ENCODE peak calls at places on chromosomes 5 and 9, in five cellular contexts. One of them, this sample, is unnamed.

GRCh38 chr5:172903790-172904189 is 55.4 kb upstream of the RPL26L1 start:
- DNase-seq in heart left ventricle: no peak
- DNase-seq in HCT116: peak
- DNase-seq in tibial nerve: no peak
- DNase-seq in adrenal gland: peak
- DNase-seq in this sample: no peak

GRCh38 chr5:104172976-104173375 is 610.4 kb upstream of the NUDT12 start:
- DNase-seq in HCT116: no peak
- DNase-seq in adrenal gland: no peak
- DNase-seq in heart left ventricle: no peak
- DNase-seq in tibial nerve: no peak
- DNase-seq in this sample: no peak

GRCh38 chr5:58080573-58080972 is 379.3 kb downstream of the PLK2 start:
- DNase-seq in heart left ventricle: no peak
- DNase-seq in adrenal gland: no peak
- DNase-seq in tibial nerve: no peak
- DNase-seq in HCT116: no peak
- DNase-seq in this sample: no peak

GRCh38 chr5:150587830-150588494 is 52.5 kb upstream of the SYNPO start:
- DNase-seq in HCT116: no peak
- DNase-seq in adrenal gland: no peak
- DNase-seq in heart left ventricle: no peak
- DNase-seq in tibial nerve: no peak
- DNase-seq in this sample: peak

GRCh38 chr5:64788156-64788555 is 19.4 kb downstream of the CWC27 start:
- DNase-seq in heart left ventricle: no peak
- DNase-seq in HCT116: no peak
- DNase-seq in adrenal gland: no peak
- DNase-seq in tibial nerve: no peak
- DNase-seq in this sample: no peak

GRCh38 chr9:2634158-2634557 is 12.6 kb downstream of the VLDLR start:
- DNase-seq in tibial nerve: no peak
- DNase-seq in adrenal gland: no peak
- DNase-seq in heart left ventricle: no peak
- DNase-seq in HCT116: no peak
- DNase-seq in this sample: no peak

GRCh38 chr9:131627846-131628820 is 82.8 kb downstream of the PRRT1B start:
- DNase-seq in adrenal gland: peak
- DNase-seq in HCT116: no peak
- DNase-seq in tibial nerve: no peak
- DNase-seq in heart left ventricle: no peak
- DNase-seq in this sample: peak

GRCh38 chr9:19208653-19209052 is 21.8 kb upstream of the DENND4C start:
- DNase-seq in HCT116: no peak
- DNase-seq in tibial nerve: no peak
- DNase-seq in adrenal gland: no peak
- DNase-seq in heart left ventricle: no peak
- DNase-seq in this sample: no peak

GRCh38 chr5:136141561-136141960 is 8.9 kb downstream of the SMAD5 start:
- DNase-seq in HCT116: no peak
- DNase-seq in adrenal gland: no peak
- DNase-seq in heart left ventricle: no peak
- DNase-seq in tibial nerve: no peak
- DNase-seq in this sample: no peak

GRCh38 chr9:36876056-36876455 is 158.0 kb downstream of the PAX5 start:
- DNase-seq in HCT116: no peak
- DNase-seq in tibial nerve: no peak
- DNase-seq in adrenal gland: no peak
- DNase-seq in heart left ventricle: no peak
- DNase-seq in this sample: peak

GRCh38 chr9:72529531-72529930 is 8.1 kb downstream of the TMC1 start:
- DNase-seq in heart left ventricle: no peak
- DNase-seq in HCT116: no peak
- DNase-seq in tibial nerve: no peak
- DNase-seq in adrenal gland: no peak
- DNase-seq in this sample: no peak

GRCh38 chr9:72526901-72527800 is 5.7 kb downstream of the TMC1 start:
- DNase-seq in heart left ventricle: peak
- DNase-seq in tibial nerve: peak
- DNase-seq in adrenal gland: peak
- DNase-seq in HCT116: peak
- DNase-seq in this sample: peak

GRCh38 chr9:72527801-72528195 is 6.4 kb downstream of the TMC1 start:
- DNase-seq in adrenal gland: no peak
- DNase-seq in heart left ventricle: no peak
- DNase-seq in HCT116: no peak
- DNase-seq in tibial nerve: no peak
- DNase-seq in this sample: no peak

GRCh38 chr9:72524820-72525539 is 3.6 kb downstream of the TMC1 start:
- DNase-seq in adrenal gland: peak
- DNase-seq in heart left ventricle: peak
- DNase-seq in HCT116: peak
- DNase-seq in tibial nerve: no peak
- DNase-seq in this sample: no peak
- TF ChIP-seq POLR2A in adrenal gland: no peak
- TF ChIP-seq POLR2A in heart left ventricle: no peak
- TF ChIP-seq POLR2A in HCT116: no peak
- TF ChIP-seq POLR2A in tibial nerve: no peak
- TF ChIP-seq POLR2A in this sample: no peak

GRCh38 chr5:5145651-5146529 is 5.8 kb downstream of the ADAMTS16 start:
- DNase-seq in tibial nerve: no peak
- DNase-seq in heart left ventricle: no peak
- DNase-seq in adrenal gland: no peak
- DNase-seq in HCT116: peak
- DNase-seq in this sample: no peak
- TF ChIP-seq CTCF in tibial nerve: no peak
- TF ChIP-seq CTCF in heart left ventricle: no peak
- TF ChIP-seq CTCF in adrenal gland: no peak
- TF ChIP-seq CTCF in HCT116: no peak
- TF ChIP-seq CTCF in this sample: no peak

GRCh38 chr5:139658928-139659667 is 10.9 kb downstream of the CXXC5 start:
- DNase-seq in heart left ventricle: peak
- DNase-seq in tibial nerve: no peak
- DNase-seq in adrenal gland: peak
- DNase-seq in HCT116: no peak
- DNase-seq in this sample: no peak
- TF ChIP-seq POLR2A in heart left ventricle: peak
- TF ChIP-seq POLR2A in tibial nerve: no peak
- TF ChIP-seq POLR2A in adrenal gland: no peak
- TF ChIP-seq POLR2A in HCT116: no peak
- TF ChIP-seq POLR2A in this sample: no peak

GRCh38 chr9:101457003-101457402 is 21.4 kb upstream of the ALDOB start:
- DNase-seq in HCT116: no peak
- DNase-seq in heart left ventricle: no peak
- DNase-seq in tibial nerve: no peak
- DNase-seq in adrenal gland: no peak
- DNase-seq in this sample: no peak
- TF ChIP-seq CTCF in HCT116: peak
- TF ChIP-seq CTCF in heart left ventricle: no peak
- TF ChIP-seq CTCF in tibial nerve: no peak
- TF ChIP-seq CTCF in adrenal gland: no peak
- TF ChIP-seq CTCF in this sample: no peak

DNA sequence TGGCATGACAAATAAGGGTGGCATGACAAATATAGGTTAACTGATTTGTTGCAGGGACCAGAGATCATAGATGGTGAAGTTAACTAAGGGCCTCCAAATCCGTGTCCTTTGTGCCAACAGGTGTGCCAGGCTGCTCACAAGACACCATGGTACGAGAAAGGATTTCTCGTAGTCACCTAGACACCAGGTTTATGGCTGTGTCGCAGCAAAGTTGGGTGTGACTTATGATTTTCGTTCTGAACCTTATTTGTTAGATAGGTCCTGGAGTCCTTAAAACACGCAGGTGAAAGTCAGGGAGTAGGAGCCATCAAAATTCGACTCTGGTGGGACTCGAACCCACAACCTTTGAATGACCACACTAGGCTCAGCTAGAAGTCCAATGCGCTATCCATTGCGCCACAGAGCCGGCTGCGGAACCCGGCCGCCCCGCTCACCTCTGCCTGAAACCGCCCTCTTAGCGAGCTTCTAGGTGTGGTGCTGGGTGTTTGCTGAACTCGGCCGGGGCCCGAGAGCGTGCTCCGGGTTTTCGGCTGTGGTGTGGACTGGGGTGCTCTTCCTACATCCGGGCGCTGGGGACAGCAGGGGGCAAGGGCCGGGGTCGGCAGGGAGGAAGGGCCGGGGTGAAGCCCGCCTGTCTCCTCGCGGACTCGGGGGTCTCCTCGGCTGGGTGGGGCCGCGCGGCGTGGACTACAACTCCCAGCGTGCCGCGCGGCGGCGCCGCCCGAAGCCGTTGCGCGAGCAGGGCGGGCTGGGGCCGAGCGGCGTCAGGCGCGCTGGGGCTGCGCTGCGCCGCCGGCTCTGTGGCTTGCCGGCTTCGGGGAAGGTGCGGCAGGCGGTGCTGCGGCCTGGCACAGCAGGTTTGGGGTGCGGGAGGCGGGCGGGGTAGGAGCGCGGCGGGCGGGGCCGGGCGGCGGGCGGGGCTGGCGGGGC is at the start of gene SLC27A4:
- DNase-seq in HCT116: peak
- DNase-seq in tibial nerve: peak
- DNase-seq in adrenal gland: peak
- DNase-seq in heart left ventricle: peak
- DNase-seq in this sample: peak
- TF ChIP-seq POLR2A in HCT116: no peak
- TF ChIP-seq POLR2A in tibial nerve: no peak
- TF ChIP-seq POLR2A in adrenal gland: no peak
- TF ChIP-seq POLR2A in heart left ventricle: peak
- TF ChIP-seq POLR2A in this sample: no peak

DNA sequence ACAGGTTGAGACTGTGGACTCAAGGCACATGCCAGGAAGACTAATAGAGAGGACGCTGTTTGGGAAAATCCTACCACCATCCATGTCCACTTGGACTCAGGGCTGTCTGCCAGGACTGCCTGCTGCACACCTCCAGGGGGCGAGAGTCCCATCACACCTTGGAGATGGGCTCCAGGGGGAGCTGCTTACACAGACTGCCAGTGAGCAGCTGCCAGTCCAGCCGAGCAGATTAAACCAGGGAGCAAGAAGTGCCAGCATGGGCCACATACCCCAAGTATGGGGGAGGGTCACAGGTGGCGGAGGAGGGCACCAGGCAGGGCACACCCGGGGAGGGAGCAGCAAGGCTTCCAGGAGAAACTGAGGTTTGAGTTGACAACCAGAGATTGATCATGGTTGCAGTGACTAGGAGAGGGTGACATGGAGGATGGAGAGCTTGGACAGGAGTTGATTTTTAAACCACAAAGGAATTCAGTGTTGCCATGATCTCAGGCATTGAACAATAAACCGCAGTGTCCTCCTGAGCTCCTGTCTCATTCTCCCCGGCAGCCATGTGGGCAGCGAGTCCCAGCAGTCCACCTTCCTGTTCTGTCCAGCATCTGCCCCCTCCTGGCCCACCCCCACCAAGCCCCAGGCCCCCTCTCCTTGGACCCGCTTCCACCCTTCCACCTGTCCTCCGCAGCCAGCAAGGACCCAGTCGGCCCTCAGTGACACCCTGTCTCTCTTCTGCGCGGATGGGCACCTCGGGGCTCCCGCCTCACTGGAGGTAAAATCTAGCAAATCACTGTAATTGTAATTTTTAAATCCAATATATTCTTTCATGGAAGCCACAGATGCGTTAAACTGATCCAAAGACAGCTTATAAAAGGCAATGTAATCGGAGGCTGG is 3.1 kb upstream of the VAV2 start:
- DNase-seq in HCT116: peak
- DNase-seq in heart left ventricle: no peak
- DNase-seq in adrenal gland: no peak
- DNase-seq in tibial nerve: no peak
- DNase-seq in this sample: peak
- TF ChIP-seq CTCF in HCT116: peak
- TF ChIP-seq CTCF in heart left ventricle: no peak
- TF ChIP-seq CTCF in adrenal gland: no peak
- TF ChIP-seq CTCF in tibial nerve: no peak
- TF ChIP-seq CTCF in this sample: no peak

DNA sequence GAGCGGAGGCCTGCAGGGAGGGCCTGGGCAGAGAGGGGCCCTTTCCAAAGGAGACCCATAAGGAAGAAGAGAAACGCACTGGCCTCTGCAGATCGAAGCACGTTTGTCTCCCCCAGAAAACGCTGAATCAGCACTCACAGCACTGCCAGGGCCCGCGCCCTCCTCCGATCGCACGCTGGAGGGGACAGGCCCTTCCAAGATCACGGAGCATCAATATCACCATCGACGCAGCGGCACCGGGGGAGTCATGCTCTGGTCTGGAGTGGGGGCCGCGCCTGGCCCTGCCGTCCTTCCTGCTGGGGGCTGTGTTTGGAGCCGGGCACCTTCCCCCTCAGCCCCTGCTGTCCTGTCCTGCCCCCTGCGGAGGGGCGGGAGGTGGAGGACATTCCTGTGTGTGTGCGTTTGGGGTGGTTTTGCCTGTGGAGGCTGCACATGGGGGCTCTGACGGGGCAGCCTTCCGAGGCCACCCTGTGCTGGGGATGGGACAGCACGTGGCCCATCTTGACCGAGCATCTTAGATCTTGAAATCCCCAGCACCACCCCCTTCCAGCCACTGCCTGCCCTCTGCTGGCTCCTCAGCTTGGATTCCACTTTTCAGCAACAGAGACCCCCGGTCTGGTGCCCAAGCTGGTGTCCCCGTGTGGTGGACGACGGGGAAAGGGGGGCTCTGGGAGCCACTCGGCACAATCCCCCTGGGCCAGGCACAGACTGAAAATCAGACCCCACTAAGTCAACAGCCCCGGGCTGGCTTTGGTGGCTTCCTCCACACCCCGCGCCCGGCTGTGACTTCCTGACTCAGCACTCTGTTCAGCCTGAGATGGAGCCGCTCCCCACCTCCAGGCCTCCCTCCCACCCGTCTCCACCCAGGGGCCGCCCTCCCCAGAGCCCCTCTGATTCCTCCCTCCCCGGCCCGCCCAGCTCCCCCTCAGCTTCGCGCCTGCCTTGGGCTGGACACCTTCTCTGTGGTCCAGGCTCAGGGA is 8.3 kb downstream of the TMEM250 start:
- DNase-seq in tibial nerve: no peak
- DNase-seq in HCT116: no peak
- DNase-seq in adrenal gland: no peak
- DNase-seq in heart left ventricle: no peak
- DNase-seq in this sample: peak
- TF ChIP-seq POLR2A in tibial nerve: no peak
- TF ChIP-seq POLR2A in HCT116: no peak
- TF ChIP-seq POLR2A in adrenal gland: no peak
- TF ChIP-seq POLR2A in heart left ventricle: no peak
- TF ChIP-seq POLR2A in this sample: no peak

GRCh38 chr5:176845392-176845713 is 35.0 kb downstream of the UNC5A start:
- DNase-seq in HCT116: no peak
- DNase-seq in tibial nerve: no peak
- DNase-seq in adrenal gland: no peak
- DNase-seq in heart left ventricle: no peak
- DNase-seq in this sample: no peak
- TF ChIP-seq CTCF in HCT116: no peak
- TF ChIP-seq CTCF in tibial nerve: no peak
- TF ChIP-seq CTCF in adrenal gland: no peak
- TF ChIP-seq CTCF in heart left ventricle: no peak
- TF ChIP-seq CTCF in this sample: no peak

GRCh38 chr9:78014776-78015175 is 16.8 kb downstream of the GNAQ start:
- DNase-seq in adrenal gland: no peak
- DNase-seq in tibial nerve: no peak
- DNase-seq in heart left ventricle: no peak
- DNase-seq in HCT116: no peak
- DNase-seq in this sample: no peak
- TF ChIP-seq POLR2A in adrenal gland: no peak
- TF ChIP-seq POLR2A in tibial nerve: no peak
- TF ChIP-seq POLR2A in heart left ventricle: no peak
- TF ChIP-seq POLR2A in HCT116: no peak
- TF ChIP-seq POLR2A in this sample: no peak

GRCh38 chr5:63719147-63719546 is 243.1 kb downstream of the HTR1A start:
- DNase-seq in heart left ventricle: no peak
- DNase-seq in tibial nerve: no peak
- DNase-seq in adrenal gland: no peak
- DNase-seq in HCT116: no peak
- DNase-seq in this sample: no peak
- TF ChIP-seq CTCF in heart left ventricle: no peak
- TF ChIP-seq CTCF in tibial nerve: no peak
- TF ChIP-seq CTCF in adrenal gland: no peak
- TF ChIP-seq CTCF in HCT116: no peak
- TF ChIP-seq CTCF in this sample: no peak